ENCODE peak calls at places on chromosomes 11 and 22, in seven cellular contexts. One of them, this sample, is unnamed.

GRCh38 chr11:62295504-62295903 is 3.4 kb downstream of the SCGB1D4 start:
- DNase-seq in AG10803: peak
- DNase-seq in A172: peak
- DNase-seq in stimulated activated CD4-positive, alpha-beta T cell treated with anti-CD3 and anti-CD28 coated beads, Interleukin-2, amount 100 ng/mL, for 48 hours: no peak
- DNase-seq in activated CD4-positive, CD25-positive, alpha-beta regulatory T cell treated with anti-CD3 and anti-CD28 coated beads, Interleukin-2, amount 50 U/mL, for 72 hours: no peak
- DNase-seq in SJSA1: no peak
- DNase-seq in RKO: peak
- DNase-seq in this sample: no peak

GRCh38 chr22:31160328-31160978 is 471 bp downstream of the RNF185 start:
- DNase-seq in AG10803: peak
- DNase-seq in A172: no peak
- DNase-seq in stimulated activated CD4-positive, alpha-beta T cell treated with anti-CD3 and anti-CD28 coated beads, Interleukin-2, amount 100 ng/mL, for 48 hours: peak
- DNase-seq in activated CD4-positive, CD25-positive, alpha-beta regulatory T cell treated with anti-CD3 and anti-CD28 coated beads, Interleukin-2, amount 50 U/mL, for 72 hours: no peak
- DNase-seq in SJSA1: no peak
- DNase-seq in RKO: peak
- DNase-seq in this sample: no peak

GRCh38 chr11:7513210-7514098 is at the start of gene PPFIBP2:
- DNase-seq in AG10803: peak
- DNase-seq in A172: peak
- DNase-seq in stimulated activated CD4-positive, alpha-beta T cell treated with anti-CD3 and anti-CD28 coated beads, Interleukin-2, amount 100 ng/mL, for 48 hours: peak
- DNase-seq in activated CD4-positive, CD25-positive, alpha-beta regulatory T cell treated with anti-CD3 and anti-CD28 coated beads, Interleukin-2, amount 50 U/mL, for 72 hours: peak
- DNase-seq in SJSA1: peak
- DNase-seq in RKO: peak
- DNase-seq in this sample: peak

GRCh38 chr22:22600862-22601261 is 41.8 kb upstream of the PRAME start:
- DNase-seq in AG10803: no peak
- DNase-seq in A172: no peak
- DNase-seq in stimulated activated CD4-positive, alpha-beta T cell treated with anti-CD3 and anti-CD28 coated beads, Interleukin-2, amount 100 ng/mL, for 48 hours: no peak
- DNase-seq in activated CD4-positive, CD25-positive, alpha-beta regulatory T cell treated with anti-CD3 and anti-CD28 coated beads, Interleukin-2, amount 50 U/mL, for 72 hours: no peak
- DNase-seq in SJSA1: no peak
- DNase-seq in RKO: no peak
- DNase-seq in this sample: no peak

GRCh38 chr11:121391914-121392313 is 60.2 kb upstream of the SORL1 start:
- DNase-seq in AG10803: no peak
- DNase-seq in A172: peak
- DNase-seq in stimulated activated CD4-positive, alpha-beta T cell treated with anti-CD3 and anti-CD28 coated beads, Interleukin-2, amount 100 ng/mL, for 48 hours: no peak
- DNase-seq in activated CD4-positive, CD25-positive, alpha-beta regulatory T cell treated with anti-CD3 and anti-CD28 coated beads, Interleukin-2, amount 50 U/mL, for 72 hours: no peak
- DNase-seq in SJSA1: no peak
- DNase-seq in RKO: no peak
- DNase-seq in this sample: no peak

GRCh38 chr22:27804683-27805297 is 3.2 kb upstream of the MN1 start:
- DNase-seq in AG10803: peak
- DNase-seq in A172: peak
- DNase-seq in stimulated activated CD4-positive, alpha-beta T cell treated with anti-CD3 and anti-CD28 coated beads, Interleukin-2, amount 100 ng/mL, for 48 hours: peak
- DNase-seq in activated CD4-positive, CD25-positive, alpha-beta regulatory T cell treated with anti-CD3 and anti-CD28 coated beads, Interleukin-2, amount 50 U/mL, for 72 hours: peak
- DNase-seq in SJSA1: peak
- DNase-seq in RKO: peak
- DNase-seq in this sample: no peak

GRCh38 chr11:122751298-122752070 is 86.8 kb upstream of the CRTAM start:
- DNase-seq in AG10803: peak
- DNase-seq in A172: peak
- DNase-seq in stimulated activated CD4-positive, alpha-beta T cell treated with anti-CD3 and anti-CD28 coated beads, Interleukin-2, amount 100 ng/mL, for 48 hours: no peak
- DNase-seq in activated CD4-positive, CD25-positive, alpha-beta regulatory T cell treated with anti-CD3 and anti-CD28 coated beads, Interleukin-2, amount 50 U/mL, for 72 hours: no peak
- DNase-seq in SJSA1: peak
- DNase-seq in RKO: no peak
- DNase-seq in this sample: no peak

GRCh38 chr11:18739684-18740083 is 13.7 kb upstream of the IGSF22 start:
- DNase-seq in AG10803: no peak
- DNase-seq in A172: no peak
- DNase-seq in stimulated activated CD4-positive, alpha-beta T cell treated with anti-CD3 and anti-CD28 coated beads, Interleukin-2, amount 100 ng/mL, for 48 hours: no peak
- DNase-seq in activated CD4-positive, CD25-positive, alpha-beta regulatory T cell treated with anti-CD3 and anti-CD28 coated beads, Interleukin-2, amount 50 U/mL, for 72 hours: no peak
- DNase-seq in SJSA1: no peak
- DNase-seq in RKO: no peak
- DNase-seq in this sample: no peak

GRCh38 chr22:48239461-48240164 is 1477.2 kb downstream of the TBC1D22A start:
- DNase-seq in AG10803: no peak
- DNase-seq in A172: no peak
- DNase-seq in stimulated activated CD4-positive, alpha-beta T cell treated with anti-CD3 and anti-CD28 coated beads, Interleukin-2, amount 100 ng/mL, for 48 hours: no peak
- DNase-seq in activated CD4-positive, CD25-positive, alpha-beta regulatory T cell treated with anti-CD3 and anti-CD28 coated beads, Interleukin-2, amount 50 U/mL, for 72 hours: no peak
- DNase-seq in SJSA1: no peak
- DNase-seq in RKO: no peak
- DNase-seq in this sample: no peak

GRCh38 chr11:72926076-72926475 is 111.9 kb downstream of the ATG16L2 start:
- DNase-seq in AG10803: no peak
- DNase-seq in A172: no peak
- DNase-seq in stimulated activated CD4-positive, alpha-beta T cell treated with anti-CD3 and anti-CD28 coated beads, Interleukin-2, amount 100 ng/mL, for 48 hours: no peak
- DNase-seq in activated CD4-positive, CD25-positive, alpha-beta regulatory T cell treated with anti-CD3 and anti-CD28 coated beads, Interleukin-2, amount 50 U/mL, for 72 hours: no peak
- DNase-seq in SJSA1: no peak
- DNase-seq in RKO: no peak
- DNase-seq in this sample: no peak

GRCh38 chr11:30789270-30789669 is 203.1 kb upstream of the MPPED2 start:
- DNase-seq in AG10803: peak
- DNase-seq in A172: peak
- DNase-seq in stimulated activated CD4-positive, alpha-beta T cell treated with anti-CD3 and anti-CD28 coated beads, Interleukin-2, amount 100 ng/mL, for 48 hours: no peak
- DNase-seq in activated CD4-positive, CD25-positive, alpha-beta regulatory T cell treated with anti-CD3 and anti-CD28 coated beads, Interleukin-2, amount 50 U/mL, for 72 hours: no peak
- DNase-seq in SJSA1: no peak
- DNase-seq in RKO: no peak
- DNase-seq in this sample: no peak

GRCh38 chr22:49380828-49381114 is 446.9 kb downstream of the BRD1 start:
- DNase-seq in AG10803: no peak
- DNase-seq in A172: no peak
- DNase-seq in stimulated activated CD4-positive, alpha-beta T cell treated with anti-CD3 and anti-CD28 coated beads, Interleukin-2, amount 100 ng/mL, for 48 hours: no peak
- DNase-seq in activated CD4-positive, CD25-positive, alpha-beta regulatory T cell treated with anti-CD3 and anti-CD28 coated beads, Interleukin-2, amount 50 U/mL, for 72 hours: no peak
- DNase-seq in SJSA1: peak
- DNase-seq in RKO: no peak
- DNase-seq in this sample: no peak

GRCh38 chr22:26669060-26669481 is 11.7 kb downstream of the MIAT start:
- DNase-seq in AG10803: peak
- DNase-seq in A172: peak
- DNase-seq in stimulated activated CD4-positive, alpha-beta T cell treated with anti-CD3 and anti-CD28 coated beads, Interleukin-2, amount 100 ng/mL, for 48 hours: no peak
- DNase-seq in activated CD4-positive, CD25-positive, alpha-beta regulatory T cell treated with anti-CD3 and anti-CD28 coated beads, Interleukin-2, amount 50 U/mL, for 72 hours: no peak
- DNase-seq in SJSA1: peak
- DNase-seq in RKO: peak
- DNase-seq in this sample: no peak

GRCh38 chr11:83734120-83734519 is 448.0 kb upstream of the CCDC90B start:
- DNase-seq in AG10803: no peak
- DNase-seq in A172: no peak
- DNase-seq in stimulated activated CD4-positive, alpha-beta T cell treated with anti-CD3 and anti-CD28 coated beads, Interleukin-2, amount 100 ng/mL, for 48 hours: no peak
- DNase-seq in activated CD4-positive, CD25-positive, alpha-beta regulatory T cell treated with anti-CD3 and anti-CD28 coated beads, Interleukin-2, amount 50 U/mL, for 72 hours: no peak
- DNase-seq in SJSA1: no peak
- DNase-seq in RKO: no peak
- DNase-seq in this sample: no peak

GRCh38 chr11:111541209-111542061 is 915 bp downstream of the LAYN start:
- DNase-seq in AG10803: peak
- DNase-seq in A172: peak
- DNase-seq in stimulated activated CD4-positive, alpha-beta T cell treated with anti-CD3 and anti-CD28 coated beads, Interleukin-2, amount 100 ng/mL, for 48 hours: no peak
- DNase-seq in activated CD4-positive, CD25-positive, alpha-beta regulatory T cell treated with anti-CD3 and anti-CD28 coated beads, Interleukin-2, amount 50 U/mL, for 72 hours: no peak
- DNase-seq in SJSA1: peak
- DNase-seq in RKO: no peak
- DNase-seq in this sample: no peak

GRCh38 chr11:609355-609811 is 6.4 kb downstream of the IRF7 start:
- DNase-seq in AG10803: no peak
- DNase-seq in A172: no peak
- DNase-seq in stimulated activated CD4-positive, alpha-beta T cell treated with anti-CD3 and anti-CD28 coated beads, Interleukin-2, amount 100 ng/mL, for 48 hours: no peak
- DNase-seq in activated CD4-positive, CD25-positive, alpha-beta regulatory T cell treated with anti-CD3 and anti-CD28 coated beads, Interleukin-2, amount 50 U/mL, for 72 hours: no peak
- DNase-seq in SJSA1: no peak
- DNase-seq in RKO: no peak
- DNase-seq in this sample: no peak

GRCh38 chr22:36505998-36506635 is 723 bp downstream of the FOXRED2 start:
- DNase-seq in AG10803: no peak
- DNase-seq in A172: no peak
- DNase-seq in stimulated activated CD4-positive, alpha-beta T cell treated with anti-CD3 and anti-CD28 coated beads, Interleukin-2, amount 100 ng/mL, for 48 hours: no peak
- DNase-seq in activated CD4-positive, CD25-positive, alpha-beta regulatory T cell treated with anti-CD3 and anti-CD28 coated beads, Interleukin-2, amount 50 U/mL, for 72 hours: no peak
- DNase-seq in SJSA1: no peak
- DNase-seq in RKO: no peak
- DNase-seq in this sample: no peak

This sample was measured in non-pigmented ciliary epithelial cell.